ENCODE peak calls at places on chromosomes 5 and 9, in seven cellular contexts. B is A549, D is uterus, T is breast epithelium, S is body of pancreas, H is IMR-90, R is vagina. O is an unnamed sample.
A peak's percentile ranks its signal among the peaks of the same experiment; 100 is the strongest.

GRCh38 chr9:34377402-34377741 is 674 bp upstream of the MYORG start:
- DNase-seq in B (no peak), D (peak; percentile 43), T (peak; percentile 38), S (peak; percentile 71), H (no peak), R (no peak), O (peak; percentile 50)

GRCh38 chr9:27590636-27591035 is 17.4 kb upstream of the C9orf72 start:
- DNase-seq in B (no peak), D (no peak), T (no peak), S (no peak), H (peak; percentile 13), R (no peak), O (no peak)

GRCh38 chr9:135815433-135816178 is 91.7 kb downstream of the CAMSAP1 start:
- DNase-seq in B (no peak), D (no peak), T (no peak), S (no peak), H (no peak), R (no peak), O (no peak)

GRCh38 chr5:51495672-51496071 is 112.4 kb downstream of the ISL1 start:
- DNase-seq in B (no peak), D (no peak), T (no peak), S (no peak), H (peak; percentile 6), R (no peak), O (no peak)

GRCh38 chr9:124857533-124858162 is 4.1 kb downstream of the RPL35 start:
- DNase-seq in B (no peak), D (no peak), T (no peak), S (peak; percentile 40), H (no peak), R (peak; percentile 86), O (no peak)

GRCh38 chr9:127779136-127779981 is 893 bp upstream of the SH2D3C start:
- DNase-seq in B (no peak), D (no peak), T (no peak), S (no peak), H (no peak), R (no peak), O (no peak)

GRCh38 chr5:172909931-172910502 is 49.2 kb upstream of the RPL26L1 start:
- DNase-seq in B (peak; percentile 48), D (no peak), T (no peak), S (no peak), H (peak; percentile 100), R (no peak), O (no peak)

GRCh38 chr9:16207161-16207560 is 654.3 kb downstream of the CCDC171 start:
- DNase-seq in B (no peak), D (peak; percentile 71), T (no peak), S (peak; percentile 10), H (peak; percentile 74), R (no peak), O (no peak)

GRCh38 chr9:136754059-136754572 is 3.9 kb downstream of the LCN8 start:
- DNase-seq in B (no peak), D (no peak), T (no peak), S (no peak), H (no peak), R (no peak), O (no peak)

GRCh38 chr9:83220737-83221136 is 157.8 kb upstream of the RASEF start:
- DNase-seq in B (no peak), D (no peak), T (no peak), S (peak; percentile 70), H (peak; percentile 29), R (no peak), O (no peak)

GRCh38 chr5:122896598-122897282 is 51.3 kb downstream of the SNX24 start:
- DNase-seq in B (peak; percentile 20), D (no peak), T (no peak), S (no peak), H (peak; percentile 85), R (no peak), O (no peak)

GRCh38 chr5:80238078-80238477 is 17.8 kb downstream of the SERINC5 start:
- DNase-seq in B (no peak), D (no peak), T (no peak), S (no peak), H (no peak), R (no peak), O (no peak)

DNA sequence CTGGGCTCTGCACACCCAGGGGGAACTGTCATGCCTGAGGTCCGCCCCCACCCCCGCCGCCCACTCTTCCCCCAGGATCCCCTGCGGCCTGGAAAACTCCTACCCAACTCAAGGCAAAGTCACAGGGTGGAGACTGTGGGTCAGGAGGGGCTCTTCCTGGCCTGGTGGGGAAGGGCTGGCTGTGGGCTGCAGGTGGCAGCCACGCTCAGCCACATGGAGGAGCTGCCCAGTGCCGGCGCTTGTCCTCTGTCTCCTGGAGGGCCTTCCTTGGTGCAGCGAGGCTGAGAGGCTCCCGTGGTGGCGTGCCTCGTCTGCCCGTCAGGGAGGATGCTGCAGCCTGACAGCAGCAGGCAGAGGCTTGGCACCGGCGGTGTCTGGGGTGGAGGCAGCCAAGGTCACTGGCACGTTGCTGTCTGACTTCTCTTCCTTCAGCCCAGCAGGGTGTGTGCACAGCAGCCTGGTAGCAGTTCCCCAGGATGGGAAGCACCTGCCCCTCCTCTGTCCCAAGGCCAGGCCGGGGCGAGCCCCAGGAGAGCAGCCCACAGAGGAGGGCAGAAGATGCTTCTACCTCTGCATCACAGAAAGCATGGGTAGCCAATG is 78.1 kb downstream of the ADAMTS2 start:
- DNase-seq in B (no peak), D (peak; percentile 34), T (no peak), S (no peak), H (no peak), R (peak; percentile 85), O (no peak)
- H3K4me1 ChIP-seq in B (no peaks in the 10 kb centered on the region), D (peaks cover 33% of the 10 kb centered on the region), T (no peaks in the 10 kb centered on the region), S (peaks cover 6% of the 10 kb centered on the region), H (peaks cover 65% of the 10 kb centered on the region), R (peaks cover 80% of the 10 kb centered on the region), O (peaks cover 12% of the 10 kb centered on the region)

GRCh38 chr5:140312067-140312790 is 9.3 kb upstream of the PFDN1 start:
- DNase-seq in B (peak; percentile 26), D (no peak), T (no peak), S (no peak), H (peak; percentile 99), R (no peak), O (peak; percentile 26)
- TF ChIP-seq POLR2A in B (no peak), D (no peak), T (no peak), S (no peak), H (no peak), R (no peak), O (no peak)

DNA sequence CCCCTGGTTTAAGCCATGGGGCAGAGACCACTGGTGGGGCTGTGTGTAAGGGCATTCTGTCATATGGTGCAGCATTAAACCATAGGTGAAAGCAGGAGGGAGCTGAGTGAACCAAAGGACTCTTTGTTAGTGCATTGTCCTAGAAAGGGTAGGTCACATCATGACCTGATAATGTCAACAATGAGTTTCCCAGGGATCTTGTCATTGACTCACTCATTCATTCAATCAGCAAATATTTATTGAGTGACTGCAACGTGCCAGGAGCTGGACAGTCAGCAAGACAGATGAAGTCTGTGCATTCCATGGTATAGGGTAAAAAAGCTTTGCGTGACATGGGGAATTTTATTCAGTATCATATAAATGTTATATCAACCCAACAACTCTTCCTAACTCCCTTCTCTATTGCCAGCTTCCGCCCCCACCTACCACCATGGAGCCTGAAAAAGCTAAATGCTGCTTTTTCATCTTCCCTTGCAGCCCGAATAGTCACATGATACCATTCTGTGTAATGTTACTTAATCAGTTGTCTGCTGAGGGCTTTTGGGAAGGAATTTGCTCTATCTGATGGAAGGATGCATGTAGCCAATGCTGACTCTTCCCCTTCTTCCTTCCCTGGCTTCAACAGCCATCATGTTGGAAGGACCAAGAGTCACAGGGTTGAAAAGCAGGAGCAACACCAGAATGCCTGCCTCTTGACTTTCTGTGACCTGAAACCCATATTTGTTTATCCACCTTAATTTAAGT is 11.5 kb upstream of the OTULINL start:
- DNase-seq in B (peak; percentile 77), D (no peak), T (no peak), S (no peak), H (no peak), R (no peak), O (no peak)
- H3K4me1 ChIP-seq in B (peaks cover 18% of the 10 kb centered on the region), D (no peaks in the 10 kb centered on the region), T (no peaks in the 10 kb centered on the region), S (peaks cover 10% of the 10 kb centered on the region), H (no peaks in the 10 kb centered on the region), R (no peaks in the 10 kb centered on the region), O (no peaks in the 10 kb centered on the region)

GRCh38 chr5:95554647-95555548 is at the start of the genes ARSK and SKIC3:
- DNase-seq in B (peak; percentile 98), D (peak; percentile 94), T (peak; percentile 94), S (peak; percentile 97), H (peak; percentile 99), R (peak; percentile 99), O (peak; percentile 96)
- TF ChIP-seq POLR2A in B (peak; percentile 57), D (peak; percentile 78), T (no peak), S (peak; percentile 96), H (peak; percentile 67), R (peak; percentile 72), O (peak; percentile 64)

O was measured in gastrocnemius medialis.